ENCODE peak calls at places on chromosomes 4 and X, in six cellular contexts. G is MM.1S, R is Peyer's patch, C is fibroblast of mammary gland, F is PC-3, J is HCT116. D is an unnamed sample.

GRCh38 chr4:15562114-15562513 is 92.4 kb downstream of the CC2D2A start:
- DNase-seq in G (no peak), R (no peak), C (no peak), F (no peak), J (no peak), D (no peak)

GRCh38 chr4:164937576-164938270 is 39.7 kb downstream of the TRIM61 start:
- DNase-seq in G (peak), R (no peak), C (peak), F (no peak), J (no peak), D (no peak)

GRCh38 chrX:54920610-54921426 is at the start of gene TRO:
- DNase-seq in G (no peak), R (no peak), C (no peak), F (no peak), J (no peak), D (no peak)

GRCh38 chr4:94508256-94508655 is 56.5 kb downstream of the PDLIM5 start:
- DNase-seq in G (no peak), R (no peak), C (no peak), F (no peak), J (no peak), D (no peak)

GRCh38 chr4:8177544-8177943 is 18.9 kb upstream of the ABLIM2 start:
- DNase-seq in G (no peak), R (no peak), C (no peak), F (no peak), J (no peak), D (no peak)

GRCh38 chrX:11341274-11342256 is 48.4 kb downstream of the AMELX start:
- DNase-seq in G (no peak), R (peak), C (peak), F (peak), J (no peak), D (no peak)

GRCh38 chr4:10023806-10024205 is 2.5 kb upstream of the SLC2A9 start:
- DNase-seq in G (no peak), R (peak), C (peak), F (no peak), J (no peak), D (no peak)

GRCh38 chr4:107050525-107051135 is 14.5 kb upstream of the DKK2 start:
- DNase-seq in G (peak), R (no peak), C (peak), F (peak), J (peak), D (no peak)

GRCh38 chr4:23811045-23811620 is 78.7 kb downstream of the PPARGC1A start:
- DNase-seq in G (no peak), R (no peak), C (peak), F (no peak), J (no peak), D (no peak)

GRCh38 chr4:10033191-10033881 is 12.0 kb upstream of the SLC2A9 start:
- DNase-seq in G (no peak), R (peak), C (peak), F (peak), J (no peak), D (no peak)

GRCh38 chrX:71953391-71953790 is 42.7 kb downstream of the NHSL2 start:
- DNase-seq in G (no peak), R (no peak), C (no peak), F (no peak), J (no peak), D (no peak)

GRCh38 chr4:110854021-110854678 is 231.3 kb upstream of the PITX2 start:
- DNase-seq in G (no peak), R (peak), C (peak), F (peak), J (no peak), D (no peak)

GRCh38 chr4:6175426-6175825 is 24.9 kb downstream of the JAKMIP1 start:
- DNase-seq in G (no peak), R (no peak), C (no peak), F (no peak), J (no peak), D (no peak)

GRCh38 chr4:11698846-11699590 is 270.3 kb upstream of the HS3ST1 start:
- DNase-seq in G (no peak), R (no peak), C (peak), F (peak), J (peak), D (no peak)

GRCh38 chr4:66016240-66016639 is 346.0 kb upstream of the EPHA5 start:
- DNase-seq in G (no peak), R (no peak), C (no peak), F (no peak), J (no peak), D (no peak)

GRCh38 chr4:157804169-157804543 is 368.7 kb downstream of the GASK1B start:
- DNase-seq in G (no peak), R (no peak), C (no peak), F (no peak), J (no peak), D (no peak)

GRCh38 chrX:131812847-131813825 is 210.0 kb upstream of the STK26 start:
- DNase-seq in G (peak), R (peak), C (peak), F (peak), J (no peak), D (peak)

GRCh38 chrX:16646366-16647168 is 3.4 kb upstream of the S100G start:
- DNase-seq in G (no peak), R (no peak), C (no peak), F (no peak), J (no peak), D (no peak)

GRCh38 chr4:138666366-138666765 is 349.2 kb upstream of the NOCT start:
- DNase-seq in G (no peak), R (no peak), C (no peak), F (no peak), J (no peak), D (no peak)

GRCh38 chr4:139301143-139301820 is at the start of gene NAA15:
- DNase-seq in G (peak), R (peak), C (peak), F (peak), J (peak), D (peak)

GRCh38 chr4:96407651-96408342 is 567.9 kb downstream of the PDHA2 start:
- DNase-seq in G (no peak), R (no peak), C (no peak), F (peak), J (no peak), D (no peak)

GRCh38 chr4:84070293-84070692 is 428.8 kb downstream of the NKX6-1 start:
- DNase-seq in G (no peak), R (no peak), C (no peak), F (no peak), J (no peak), D (no peak)

GRCh38 chr4:182062458-182062857 is 180.7 kb upstream of the TENM3 start:
- DNase-seq in G (no peak), R (no peak), C (no peak), F (no peak), J (no peak), D (no peak)

GRCh38 chrX:63349307-63349706 is 1.8 kb downstream of the SPIN4 start:
- DNase-seq in G (no peak), R (no peak), C (peak), F (peak), J (no peak), D (no peak)

GRCh38 chrX:71998836-71999509 is 88.3 kb downstream of the NHSL2 start:
- DNase-seq in G (peak), R (peak), C (peak), F (peak), J (peak), D (peak)

GRCh38 chr4:81650871-81651270 is 179.2 kb upstream of the RASGEF1B start:
- DNase-seq in G (no peak), R (no peak), C (no peak), F (no peak), J (no peak), D (no peak)

GRCh38 chr4:123505077-123505456 is 108.5 kb downstream of the SPRY1 start:
- DNase-seq in G (no peak), R (no peak), C (peak), F (peak), J (no peak), D (no peak)
- H3K4me3 ChIP-seq in G (no peak), R (peak), C (peak), F (peak), J (peak), D (no peak)

DNA sequence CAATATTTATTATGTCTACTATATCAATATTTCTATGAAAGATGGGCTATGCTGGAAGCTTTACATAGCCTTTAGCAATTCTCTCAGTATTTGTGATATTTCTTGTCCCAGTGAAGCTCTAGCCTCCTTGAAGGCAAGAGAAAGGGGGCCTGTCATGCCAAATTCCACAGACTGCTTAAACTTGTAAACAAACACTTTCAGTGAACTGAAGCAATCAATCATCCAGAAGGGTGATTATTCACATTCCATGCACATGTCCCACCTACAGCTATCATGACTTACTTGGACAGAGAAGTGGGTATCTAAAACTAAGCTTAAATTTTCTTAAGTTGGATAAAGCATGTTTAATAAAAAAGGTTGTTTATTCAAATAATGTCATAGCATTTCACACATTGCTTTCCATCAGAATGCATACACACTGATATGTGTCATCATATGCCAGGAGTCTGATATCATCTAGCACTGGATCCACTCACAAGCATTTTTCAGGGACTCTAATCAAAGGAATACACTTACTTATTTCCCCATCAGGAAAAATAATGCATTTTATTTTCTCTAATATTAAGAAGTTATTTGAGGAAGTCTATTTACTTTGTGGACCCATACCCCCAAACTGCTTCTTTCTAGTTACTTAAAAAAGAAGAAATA is 1.2 kb upstream of the FSTL5 start:
- DNase-seq in G (no peak), R (no peak), C (no peak), F (peak), J (no peak), D (no peak)
- H3K4me3 ChIP-seq in G (peak), R (no peak), C (no peak), F (peak), J (no peak), D (no peak)

DNA sequence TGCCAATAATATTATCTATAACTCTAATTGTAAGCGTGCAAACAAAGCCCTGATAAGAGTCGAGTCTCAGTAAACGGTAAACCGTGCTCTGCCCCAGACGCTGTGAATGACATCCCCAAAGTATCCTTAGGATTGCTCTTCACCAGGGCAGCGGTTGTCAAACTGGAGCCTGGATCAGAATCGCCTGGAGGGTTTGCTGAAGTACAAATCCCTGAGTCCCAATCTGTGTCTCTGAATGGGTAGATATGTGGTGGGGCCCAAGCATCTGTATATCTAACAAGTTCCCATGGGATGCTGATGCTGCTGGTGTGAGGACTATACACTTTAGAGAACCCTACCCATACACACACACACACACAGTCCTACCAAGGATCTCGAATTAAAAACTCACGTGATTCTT is 813 bp upstream of the APBB2 start:
- DNase-seq in G (no peak), R (no peak), C (no peak), F (no peak), J (no peak), D (no peak)
- H3K4me3 ChIP-seq in G (peak), R (peak), C (no peak), F (peak), J (peak), D (no peak)

DNA sequence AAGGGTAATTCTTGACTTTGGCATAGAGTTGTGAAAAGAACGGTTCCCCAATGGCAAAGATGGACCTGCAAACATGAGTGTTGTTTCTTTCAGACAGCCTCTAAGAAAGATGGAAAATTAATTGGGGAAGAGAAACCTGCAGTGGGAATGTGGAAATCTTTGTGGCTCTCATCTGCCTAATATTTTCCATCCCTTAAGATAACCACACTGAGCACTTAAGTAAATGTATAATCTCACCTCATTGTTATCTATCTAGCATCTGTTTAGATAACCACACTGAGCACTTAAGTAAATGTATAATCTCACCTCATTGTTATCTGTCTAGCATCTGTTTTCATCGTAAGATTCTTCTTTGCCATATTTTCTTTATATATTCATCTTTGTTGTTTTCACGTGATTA is 149.3 kb downstream of the NWD2 start:
- DNase-seq in G (no peak), R (no peak), C (no peak), F (no peak), J (no peak), D (no peak)
- H3K4me3 ChIP-seq in G (no peak), R (no peak), C (no peak), F (no peak), J (no peak), D (no peak)